ENCODE peak calls at places on chromosomes 2 and 18, in six cellular contexts. X is GM12891, F is K562, L is HepG2, H is H1, I is GM12878. R is an unnamed sample.

GRCh38 chr2:48305569-48305968 is 224.4 kb upstream of the STON1 start:
- DNase-seq in L (peak; percentile 43), H (no peak), X (no peak), F (no peak), I (no peak), R (no peak)

GRCh38 chr2:24203029-24203786 is 28.4 kb downstream of the FAM228A start:
- DNase-seq in X (no peak), I (no peak), H (no peak), L (no peak), F (no peak), R (no peak)

GRCh38 chr18:49380812-49381211 is 79.6 kb downstream of the DYM start:
- DNase-seq in L (no peak), X (no peak), I (no peak), H (no peak), F (no peak), R (no peak)

GRCh38 chr18:48825101-48825745 is 125.5 kb downstream of the SMAD7 start:
- DNase-seq in I (no peak), L (no peak), X (no peak), F (no peak), H (peak; percentile 29), R (no peak)

GRCh38 chr2:9538000-9538507 is 17.6 kb downstream of the ADAM17 start:
- DNase-seq in H (no peak), L (no peak), X (no peak), I (no peak), F (no peak), R (no peak)

GRCh38 chr2:12818416-12819097 is 101.8 kb downstream of the TRIB2 start:
- DNase-seq in X (no peak), H (no peak), I (no peak), L (no peak), F (no peak), R (no peak)

GRCh38 chr2:224816816-224817215 is 100.7 kb upstream of the CCDC195 start:
- DNase-seq in H (no peak), X (no peak), F (no peak), L (peak; percentile 5), I (no peak), R (no peak)

GRCh38 chr2:15736396-15737180 is 144.9 kb downstream of the DDX1 start:
- DNase-seq in F (no peak), X (no peak), L (no peak), I (no peak), H (no peak), R (no peak)

GRCh38 chr18:35343936-35344735 is at the start of gene ZNF24:
- DNase-seq in X (peak; percentile 88), I (peak; percentile 61), F (peak; percentile 98), H (peak; percentile 94), L (peak; percentile 91), R (peak; percentile 93)

GRCh38 chr18:35343488-35343935 is 708 bp downstream of the ZNF24 start:
- DNase-seq in I (no peak), X (no peak), F (no peak), H (no peak), L (no peak), R (no peak)

GRCh38 chr18:35344736-35345459 is 678 bp upstream of the ZNF24 start:
- DNase-seq in L (no peak), X (no peak), H (no peak), F (no peak), I (no peak), R (no peak)

GRCh38 chr18:35345950-35346349 is 1.7 kb upstream of the ZNF24 start:
- DNase-seq in X (no peak), F (no peak), L (no peak), H (no peak), I (no peak), R (no peak)

DNA sequence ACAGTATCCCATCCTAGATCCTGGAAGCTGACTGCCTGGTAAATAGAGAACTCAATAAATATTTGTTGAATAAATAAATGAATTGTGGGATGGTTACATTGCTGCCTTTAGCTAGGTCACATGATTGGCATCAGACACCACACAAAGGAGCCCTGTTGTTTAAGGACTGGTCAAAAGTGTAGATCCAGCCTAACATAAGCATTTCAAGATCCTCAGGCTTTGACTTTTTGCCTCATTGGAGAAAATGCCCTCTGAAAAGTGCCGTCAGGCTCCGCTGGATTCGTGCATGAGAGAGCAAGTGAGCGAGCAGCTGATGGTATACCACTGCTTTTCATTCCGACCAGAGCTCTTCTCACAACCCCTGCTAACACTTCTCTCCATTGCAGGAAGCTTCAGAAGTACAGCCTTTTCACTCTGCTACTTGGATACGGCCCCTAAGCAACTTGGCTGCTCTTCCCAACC is 1.3 kb upstream of the ZNF24 start:
- DNase-seq in I (peak; percentile 17), F (no peak), X (peak; percentile 16), L (peak; percentile 79), H (no peak), R (no peak)
- TF ChIP-seq POLR2AphosphoS5 in I (no peak), F (no peak), X (no peak), L (no peak), H (no peak), R (no peak)

GRCh38 chr2:220687231-220687843 is 884.8 kb downstream of the EPHA4 start:
- DNase-seq in I (no peak), H (peak; percentile 80), L (peak; percentile 39), X (peak; percentile 9), F (peak; percentile 22), R (peak; percentile 13)
- TF ChIP-seq TAF1 in I (no peak), H (no peak), L (no peak), X (no peak), F (no peak), R (no peak)

GRCh38 chr2:96739633-96740428 is at the start of gene LMAN2L:
- DNase-seq in H (peak; percentile 92), L (peak; percentile 98), X (peak; percentile 84), I (peak; percentile 86), F (peak; percentile 97), R (peak; percentile 81)
- TF ChIP-seq POLR2A in H (peak; percentile 79), L (peak; percentile 91), X (peak; percentile 63), I (peak; percentile 85), F (peak; percentile 84), R (peak; percentile 76)

GRCh38 chr18:8337216-8337615 is 272.0 kb upstream of the RAB12 start:
- DNase-seq in F (no peak), X (no peak), L (no peak), I (no peak), H (no peak), R (no peak)
- TF ChIP-seq POLR2AphosphoS5 in F (no peak), X (no peak), L (no peak), I (no peak), H (no peak), R (no peak)

GRCh38 chr2:150470435-150470834 is 17.0 kb downstream of the RND3 start:
- DNase-seq in H (no peak), I (no peak), L (no peak), X (no peak), F (no peak), R (no peak)

GRCh38 chr2:150469706-150470105 is 17.8 kb downstream of the RND3 start:
- DNase-seq in I (no peak), H (no peak), F (no peak), L (no peak), X (no peak), R (no peak)

GRCh38 chr2:150474326-150475074 is 13.0 kb downstream of the RND3 start:
- DNase-seq in F (no peak), X (no peak), I (no peak), H (no peak), L (no peak), R (no peak)

GRCh38 chr2:150473767-150474166 is 13.7 kb downstream of the RND3 start:
- DNase-seq in I (no peak), L (no peak), X (no peak), H (no peak), F (no peak), R (no peak)

GRCh38 chr2:150472122-150472899 is 15.2 kb downstream of the RND3 start:
- DNase-seq in F (no peak), H (no peak), X (no peak), I (no peak), L (no peak), R (no peak)
- TF ChIP-seq TAF1 in F (no peak), H (no peak), X (no peak), I (no peak), L (no peak), R (no peak)

GRCh38 chr2:190648289-190649034 is 421 bp upstream of the NAB1 start:
- DNase-seq in F (peak; percentile 86), L (peak; percentile 58), I (peak; percentile 17), H (peak; percentile 77), X (peak; percentile 72), R (peak; percentile 69)
- TF ChIP-seq POLR2A in F (peak; percentile 43), L (peak; percentile 50), I (peak; percentile 19), H (no peak), X (no peak), R (no peak)

R was measured in GM12892.